ENCODE peak calls at places on chromosome X, in four cellular contexts. V is fibroblast of lung, Q is GM23248, N is neural progenitor cell. A is an unnamed sample.

GRCh38 chrX:110394653-110395052 is 36.0 kb downstream of the RTL9 start:
- DNase-seq in Q (peak), N (no peak), V (peak), A (no peak)

GRCh38 chrX:150767475-150768131 is 74.4 kb downstream of the MTMR1 start:
- DNase-seq in Q (peak), N (no peak), V (peak), A (no peak)

GRCh38 chrX:1679238-1679637 is 64.4 kb downstream of the ASMT start:
- DNase-seq in Q (peak), V (peak), N (no peak), A (no peak)

GRCh38 chrX:131985526-131986049 is 37.5 kb upstream of the STK26 start:
- DNase-seq in Q (no peak), V (no peak), N (peak), A (no peak)

GRCh38 chrX:16658284-16658683 is 8.3 kb downstream of the S100G start:
- DNase-seq in V (peak), N (no peak), Q (peak), A (no peak)

GRCh38 chrX:48569958-48570357 is 4.3 kb upstream of the RBM3 start:
- DNase-seq in V (peak), Q (peak), N (no peak), A (no peak)

GRCh38 chrX:8748855-8749254 is 16.9 kb upstream of the ANOS1 start:
- DNase-seq in V (peak), N (peak), Q (peak), A (peak)

GRCh38 chrX:20374866-20375530 is 108.3 kb upstream of the RPS6KA3 start:
- DNase-seq in V (no peak), Q (peak), N (no peak), A (no peak)

DNA sequence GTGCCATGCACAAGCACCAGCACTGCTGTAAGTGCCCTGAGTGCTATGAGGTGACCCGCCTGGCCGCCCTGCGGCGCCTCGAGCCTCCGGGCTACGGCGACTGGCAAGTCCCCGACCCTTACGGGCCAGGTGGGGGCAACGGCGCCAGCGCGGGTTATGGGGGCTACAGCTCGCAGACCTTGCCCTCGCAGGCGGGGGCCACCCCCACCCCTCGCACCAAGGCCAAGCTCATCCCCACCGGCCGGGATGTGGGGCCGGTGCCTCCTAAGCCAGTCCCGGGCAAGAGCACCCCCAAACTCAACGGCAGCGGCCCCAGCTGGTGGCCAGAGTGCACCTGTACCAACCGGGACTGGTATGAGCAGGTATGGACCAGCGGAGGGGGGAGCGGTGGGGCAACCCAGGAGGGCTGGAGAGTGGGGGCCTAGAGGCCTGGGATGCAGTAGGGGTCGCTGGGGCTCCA is 592 bp downstream of the DLG3 start:
- DNase-seq in N (no peak), Q (no peak), V (no peak), A (no peak)
- TF ChIP-seq EZH2 in N (no peak), Q (no peak), V (no peak), A (no peak)

DNA sequence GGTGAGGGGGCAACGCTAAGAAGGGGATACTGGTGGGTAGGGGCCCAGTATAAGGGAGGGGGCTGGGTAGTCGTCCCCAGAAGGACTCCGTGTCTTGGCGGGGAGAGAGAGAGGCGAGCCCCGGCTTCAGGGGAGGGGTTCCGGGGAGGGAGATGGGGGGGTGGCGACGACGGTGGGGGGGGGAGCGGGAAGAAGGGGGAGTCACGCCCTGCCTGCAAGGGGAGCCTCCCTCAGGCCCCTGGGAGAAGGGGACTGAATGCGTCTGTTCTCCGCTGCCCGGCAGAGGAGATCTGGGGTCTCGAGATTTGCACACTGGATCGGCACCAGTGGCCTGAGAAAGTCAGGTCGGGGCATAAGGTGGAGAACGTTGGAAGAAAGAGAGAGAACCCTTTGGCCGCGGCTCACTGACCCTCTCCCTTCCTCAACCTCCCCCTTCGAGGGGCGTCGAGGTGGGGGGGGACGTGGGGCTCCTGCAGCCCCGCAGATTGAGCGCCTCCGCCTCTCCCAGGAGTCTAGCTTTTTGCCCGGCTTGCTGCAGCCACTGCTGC is 609 bp upstream of the BCORL1 start:
- DNase-seq in N (no peak), V (no peak), Q (no peak), A (no peak)
- TF ChIP-seq EZH2 in N (no peak), V (no peak), Q (no peak), A (no peak)

GRCh38 chrX:66163447-66163846 is 600 bp upstream of the HEPH start:
- DNase-seq in N (no peak), V (no peak), Q (no peak), A (no peak)
- TF ChIP-seq EZH2 in N (no peak), V (no peak), Q (no peak), A (no peak)

DNA sequence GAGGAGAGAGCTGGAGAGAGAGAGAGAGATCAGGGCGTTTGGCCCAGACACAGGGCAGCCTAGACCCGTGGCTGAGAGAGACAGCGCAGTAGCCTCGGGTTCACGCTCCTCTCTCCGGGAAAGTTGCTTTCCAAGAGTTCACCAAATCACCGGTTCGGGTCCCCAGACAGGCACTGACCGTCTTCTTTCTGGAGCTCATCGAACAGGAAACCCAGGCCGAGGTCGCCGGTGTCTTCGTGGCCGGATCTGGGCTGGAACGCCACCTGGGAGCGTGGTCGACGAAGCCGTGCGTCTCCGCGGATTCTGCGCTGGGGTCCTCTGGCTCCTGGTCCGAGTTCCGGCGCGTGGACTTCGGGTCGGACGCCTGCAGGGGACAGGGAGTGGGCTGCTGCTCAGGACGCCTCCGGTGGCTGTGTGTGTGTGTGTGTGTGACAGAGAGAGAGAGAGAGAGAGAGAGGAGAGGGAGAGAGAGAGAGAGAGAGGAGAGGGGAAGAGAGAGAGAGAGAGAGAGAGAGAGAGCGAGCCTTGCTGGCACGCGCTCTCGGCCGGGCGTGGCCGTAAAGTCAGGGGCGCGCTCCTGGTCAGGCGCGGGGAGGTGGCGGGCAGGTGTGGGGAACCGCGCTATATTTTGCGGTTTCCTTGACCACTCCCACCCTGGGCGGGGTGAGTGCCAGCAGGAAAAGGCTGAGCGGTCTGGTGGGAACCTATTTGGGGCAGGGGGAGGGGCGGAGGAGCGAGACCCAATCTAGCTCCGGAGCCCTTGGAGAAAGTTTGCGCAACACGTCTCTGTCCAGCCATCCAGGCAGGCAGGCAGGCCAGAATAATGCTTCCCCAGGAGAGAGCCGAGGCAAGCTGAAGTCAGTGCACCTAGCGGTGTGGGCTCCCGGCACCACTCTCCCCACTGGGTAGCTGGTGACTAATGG is 62.1 kb downstream of the RHOXF2B start:
- DNase-seq in N (peak), V (no peak), Q (peak), A (no peak)
- TF ChIP-seq EZH2 in N (peak), V (no peak), Q (no peak), A (peak)

DNA sequence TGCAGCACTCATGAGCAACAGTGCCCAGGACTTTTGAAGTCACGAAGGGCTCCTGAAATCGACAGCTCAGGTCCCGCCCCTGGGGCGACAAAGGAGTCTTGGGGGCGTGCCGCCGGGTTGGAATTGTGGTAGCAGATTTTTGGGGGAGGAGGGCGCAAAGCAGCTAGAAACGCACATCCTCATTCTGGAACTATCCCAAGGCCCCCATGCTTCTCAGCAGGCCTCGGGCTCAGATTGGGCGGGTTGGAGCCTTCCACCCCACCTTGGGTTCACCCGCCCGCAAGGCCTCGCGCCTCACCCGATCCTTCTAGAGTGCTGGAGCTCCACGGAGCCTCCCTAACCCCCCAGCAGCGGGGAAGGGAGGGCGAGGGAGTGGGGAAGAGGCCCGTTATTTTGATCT is 85.6 kb downstream of the HPRT1 start:
- DNase-seq in V (no peak), N (no peak), Q (no peak), A (no peak)
- TF ChIP-seq EZH2 in V (no peak), N (no peak), Q (no peak), A (no peak)

GRCh38 chrX:125205918-125206665 is 113.6 kb upstream of the TEX13C start:
- DNase-seq in Q (peak), V (no peak), N (peak), A (peak)
- TF ChIP-seq EZH2 in Q (no peak), V (no peak), N (no peak), A (no peak)